ENCODE peak calls at places on chromosomes 1 and 21, in seven cellular contexts. P, K, U, Y, C, B and R are unnamed samples.

GRCh38 chr21:16047857-16048256 is 318.1 kb downstream of the USP25 start:
- DNase-seq in B (no peak), C (no peak), U (no peak), Y (no peak), P (no peak), K (no peak), R (no peak)

GRCh38 chr1:183685112-183685713 is 32.1 kb upstream of the APOBEC4 start:
- DNase-seq in C (peak; percentile 65), K (peak; percentile 70), Y (no peak), P (no peak), U (peak; percentile 57), B (peak; percentile 30), R (no peak)

GRCh38 chr1:54965624-54966340 is 14.6 kb upstream of the TMEM61 start:
- DNase-seq in C (no peak), Y (no peak), P (peak; percentile 89), B (peak; percentile 62), K (peak; percentile 31), U (no peak), R (no peak)

GRCh38 chr1:25814688-25815087 is 5.1 kb upstream of the MTFR1L start:
- DNase-seq in P (peak; percentile 23), K (no peak), Y (no peak), U (no peak), C (no peak), B (no peak), R (no peak)

GRCh38 chr1:41492341-41492848 is 7.9 kb upstream of the EDN2 start:
- DNase-seq in P (no peak), Y (no peak), C (peak; percentile 43), U (no peak), K (peak; percentile 89), B (no peak), R (no peak)

GRCh38 chr1:58785424-58786058 is 1.7 kb upstream of the JUN start:
- DNase-seq in C (peak; percentile 30), B (peak; percentile 82), K (peak; percentile 85), U (peak; percentile 53), P (no peak), Y (peak; percentile 16), R (peak; percentile 7)

GRCh38 chr21:26982767-26983166 is 15.9 kb upstream of the ADAMTS5 start:
- DNase-seq in B (no peak), Y (no peak), P (no peak), U (no peak), K (no peak), C (no peak), R (no peak)

GRCh38 chr1:215143497-215143896 is 61.0 kb downstream of the KCNK2 start:
- DNase-seq in Y (no peak), P (no peak), C (peak; percentile 41), K (no peak), B (no peak), U (no peak), R (no peak)

GRCh38 chr1:198588845-198589244 is 48.4 kb upstream of the ATP6V1G3 start:
- DNase-seq in K (no peak), B (no peak), C (no peak), U (no peak), Y (no peak), P (no peak), R (no peak)

GRCh38 chr1:935751-936231 is 12.1 kb downstream of the SAMD11 start:
- DNase-seq in K (peak; percentile 88), P (no peak), C (peak; percentile 84), B (no peak), Y (no peak), U (no peak), R (no peak)

GRCh38 chr1:145955436-145955835 is 2.4 kb downstream of the LIX1L start:
- DNase-seq in U (no peak), Y (no peak), B (no peak), K (no peak), C (no peak), P (no peak), R (no peak)

DNA sequence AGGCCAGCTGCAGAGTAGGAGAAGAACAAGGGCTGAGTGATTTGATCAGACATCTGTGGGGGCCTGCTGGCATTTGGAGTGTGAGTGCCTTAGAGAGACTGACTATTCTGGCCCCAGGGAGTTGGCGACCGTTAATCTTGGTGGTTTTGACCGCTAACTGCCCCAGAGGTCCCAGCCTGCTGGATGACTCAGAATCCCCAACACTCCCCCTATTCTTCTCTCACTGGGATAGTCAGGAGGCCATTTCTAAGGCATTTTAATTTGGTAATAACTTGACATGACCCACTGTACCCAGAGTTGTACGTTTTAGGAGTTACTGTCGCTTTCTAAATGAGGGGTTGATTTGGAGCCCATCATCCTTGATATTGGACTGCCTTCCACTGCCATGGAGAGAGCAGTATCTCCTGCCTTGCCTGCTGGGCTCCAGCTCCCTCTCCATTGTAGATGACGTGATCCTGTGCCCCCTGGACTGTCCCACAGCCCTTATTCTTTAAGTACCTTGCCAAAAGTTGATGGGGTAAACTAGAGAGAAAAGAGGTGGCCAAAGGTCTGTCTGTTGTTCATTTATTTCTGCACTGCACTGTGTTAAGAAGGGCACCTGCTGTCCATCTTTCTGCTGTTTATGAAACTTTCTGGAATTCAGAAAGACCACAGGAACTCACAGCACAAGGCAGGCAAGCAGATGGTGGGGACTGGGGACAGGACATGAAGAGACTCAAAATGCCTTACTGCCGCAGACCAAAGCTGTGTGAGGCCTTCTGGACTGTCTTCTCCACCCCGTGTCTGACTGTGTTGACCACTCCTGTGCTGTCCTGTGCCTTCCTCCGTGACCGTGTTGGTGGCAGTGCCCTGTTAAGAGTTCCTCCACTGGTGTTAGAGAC is 98.2 kb upstream of the ARTN start:
- DNase-seq in Y (no peak), C (no peak), K (no peak), U (no peak), P (no peak), B (no peak), R (no peak)
- H3K4me1 ChIP-seq in Y (peaks cover 56% of the 10 kb centered on the region), C (peaks cover 8% of the 10 kb centered on the region), K (no peaks in the 10 kb centered on the region), U (peaks cover 48% of the 10 kb centered on the region), P (peaks cover 44% of the 10 kb centered on the region), B (peaks cover 42% of the 10 kb centered on the region), R (peaks cover 4% of the 10 kb centered on the region)

GRCh38 chr1:51512611-51513010 is 6.5 kb downstream of the EPS15 start:
- DNase-seq in C (no peak), B (no peak), K (no peak), U (no peak), P (no peak), Y (no peak), R (no peak)
- H3K4me3 ChIP-seq in C (no peak overlapping the region), B (no peak overlapping the region), K (no peak overlapping the region), U (peak overlapping the region; percentile 21), P (no peak overlapping the region), Y (no peak overlapping the region), R (no peak overlapping the region)

DNA sequence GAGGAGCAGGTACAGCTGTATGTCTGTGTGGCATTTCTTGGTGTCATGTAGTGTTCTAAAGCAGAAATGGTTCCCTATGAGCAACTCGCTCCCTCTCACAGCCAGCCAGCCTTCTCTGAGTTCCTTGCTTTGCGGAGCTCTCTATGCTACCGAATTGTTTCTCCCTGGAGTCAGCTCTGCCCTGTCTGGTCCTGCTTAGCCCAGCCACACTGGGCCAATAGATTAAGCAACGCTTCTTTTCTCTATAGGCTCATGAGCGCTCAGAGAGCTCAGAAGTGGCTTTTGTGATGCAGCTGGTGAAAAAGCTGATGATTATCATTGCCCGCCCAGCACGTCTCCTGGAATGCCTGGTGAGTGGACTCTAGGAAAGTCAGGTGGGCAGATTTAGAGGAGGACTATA is 113.1 kb downstream of the PIK3R3 start:
- DNase-seq in K (no peak), P (no peak), U (no peak), Y (no peak), B (no peak), C (peak; percentile 50), R (no peak)
- H3K36me3 ChIP-seq in K (peaks cover 33% of the 10 kb centered on the region), P (peaks cover 26% of the 10 kb centered on the region), U (no peaks in the 10 kb centered on the region), Y (no peaks in the 10 kb centered on the region), B (peaks cover 34% of the 10 kb centered on the region), C (no peaks in the 10 kb centered on the region), R (no peaks in the 10 kb centered on the region)

GRCh38 chr1:207825296-207825695 is 73.4 kb downstream of the CD46 start:
- DNase-seq in P (peak; percentile 13), U (peak; percentile 11), K (no peak), C (no peak), Y (no peak), B (no peak), R (no peak)

GRCh38 chr1:207824691-207825090 is 72.8 kb downstream of the CD46 start:
- DNase-seq in Y (no peak), P (peak; percentile 84), K (no peak), U (no peak), B (no peak), C (no peak), R (no peak)

GRCh38 chr1:207827488-207827830 is 75.6 kb downstream of the CD46 start:
- DNase-seq in U (no peak), K (no peak), Y (no peak), P (peak; percentile 69), B (no peak), C (no peak), R (no peak)

GRCh38 chr1:207826557-207827487 is 75.0 kb downstream of the CD46 start:
- DNase-seq in K (no peak), Y (no peak), P (peak; percentile 81), C (no peak), U (no peak), B (peak; percentile 84), R (no peak)

GRCh38 chr1:207825719-207826556 is 74.1 kb downstream of the CD46 start:
- DNase-seq in U (peak; percentile 88), C (no peak), Y (peak; percentile 66), K (no peak), P (peak; percentile 88), B (peak; percentile 82), R (peak; percentile 70)
- H3K4me1 ChIP-seq in U (peaks cover 60% of the 10 kb centered on the region), C (no peaks in the 10 kb centered on the region), Y (peaks cover 71% of the 10 kb centered on the region), K (no peaks in the 10 kb centered on the region), P (peaks cover 94% of the 10 kb centered on the region), B (peaks cover 80% of the 10 kb centered on the region), R (peaks cover 48% of the 10 kb centered on the region)

DNA sequence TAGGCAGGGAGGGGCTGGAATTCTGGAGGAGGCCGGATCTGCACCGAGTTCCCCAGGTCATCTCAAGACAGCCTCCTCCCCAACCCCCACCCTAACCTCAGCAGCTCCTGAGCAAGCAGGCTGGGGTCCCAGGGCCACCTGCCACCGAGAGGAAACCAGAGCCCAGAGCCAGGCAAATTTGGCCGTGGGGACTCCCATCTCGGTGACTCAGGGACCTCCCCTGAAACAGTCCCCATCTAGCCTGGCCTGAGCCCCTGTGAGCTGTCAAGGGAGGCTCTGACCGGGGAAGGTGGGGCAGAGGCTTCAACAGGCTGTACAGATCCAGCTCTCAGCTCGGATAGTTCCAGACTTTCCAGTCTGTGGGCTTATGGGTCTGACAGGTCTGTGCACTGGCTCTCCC is 25.8 kb downstream of the MATN1 start:
- DNase-seq in K (peak; percentile 48), C (no peak), Y (no peak), P (no peak), B (no peak), U (no peak), R (no peak)
- H3K4me3 ChIP-seq in K (no peak overlapping the region), C (no peak overlapping the region), Y (no peak overlapping the region), P (no peak overlapping the region), B (no peak overlapping the region), U (no peak overlapping the region), R (no peak overlapping the region)

DNA sequence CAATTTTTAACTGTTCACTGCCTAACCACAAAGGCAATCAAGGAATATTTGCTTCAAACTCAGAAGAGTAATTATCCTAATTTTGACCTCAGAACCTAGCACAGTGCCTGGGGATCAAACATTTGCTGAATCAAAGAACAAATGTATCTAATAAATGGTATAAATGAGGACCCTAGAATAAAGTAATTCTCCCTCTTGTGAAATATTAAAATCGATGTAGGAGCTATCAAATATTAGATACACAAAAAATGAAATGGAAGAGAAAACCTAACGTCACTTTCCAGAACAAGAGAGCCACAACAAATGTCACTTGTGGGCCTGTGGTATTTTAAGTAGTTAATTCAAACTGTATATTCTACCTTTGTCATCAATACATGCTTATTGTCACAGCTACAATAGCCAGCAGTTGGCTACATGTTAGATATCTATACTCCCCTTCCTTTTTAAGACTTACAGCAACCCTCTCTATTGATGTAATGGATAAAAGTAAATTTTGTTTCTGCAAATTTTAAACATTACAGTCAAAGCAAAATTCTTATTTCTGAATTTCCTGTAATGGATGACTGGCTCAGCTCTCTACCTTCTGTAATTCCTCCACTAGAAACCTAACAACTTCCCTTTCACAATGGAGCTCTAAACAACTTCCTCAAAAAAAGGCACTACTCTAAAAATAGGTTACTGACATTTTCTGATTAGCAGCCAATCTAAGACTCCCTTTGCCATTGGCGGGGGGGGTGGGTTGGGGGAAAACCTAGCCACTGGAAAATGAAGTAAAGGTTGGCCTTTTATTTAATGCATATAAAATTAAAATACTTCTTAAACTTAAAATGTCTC is 37.6 kb downstream of the PUM1 start:
- DNase-seq in P (no peak), C (no peak), B (no peak), K (no peak), Y (no peak), U (no peak), R (no peak)
- H3K36me3 ChIP-seq in P (peaks cover 8% of the 10 kb centered on the region), C (peaks cover 5% of the 10 kb centered on the region), B (peaks cover 6% of the 10 kb centered on the region), K (peaks cover 66% of the 10 kb centered on the region), Y (peaks cover 4% of the 10 kb centered on the region), U (peaks cover 41% of the 10 kb centered on the region), R (no peaks in the 10 kb centered on the region)